ENCODE peak calls at places on chromosomes 13 and 19, in seven cellular contexts. C, V, U, P, N, B and O are unnamed samples. For H3K4me1, the result is how much of the 10 kb centered on the place peaks cover.

GRCh38 chr13:49357694-49358093 is 86.2 kb downstream of the CAB39L start:
- DNase-seq in U (peak), P (no peak), V (no peak), C (no peak), N (no peak), B (no peak), O (no peak)

GRCh38 chr13:69769637-69770036 is 338.0 kb upstream of the ATXN8OS start:
- DNase-seq in B (no peak), P (no peak), C (no peak), N (no peak), V (no peak), U (no peak), O (no peak)

GRCh38 chr19:17205237-17206140 is 9.7 kb upstream of the USE1 start:
- DNase-seq in B (peak), C (peak), V (peak), U (peak), P (no peak), N (peak), O (no peak)

GRCh38 chr19:34345934-34346333 is 19.1 kb upstream of the GPI start:
- DNase-seq in N (peak), P (peak), C (peak), B (peak), V (peak), U (peak), O (no peak)

GRCh38 chr13:94968757-94969086 is 256.4 kb upstream of the SOX21 start:
- DNase-seq in V (no peak), N (no peak), C (no peak), U (no peak), P (no peak), B (no peak), O (no peak)

GRCh38 chr19:49916839-49917733 is 11.9 kb upstream of the ATF5 start:
- DNase-seq in C (no peak), V (no peak), B (no peak), U (no peak), N (no peak), P (no peak), O (peak)

GRCh38 chr19:58560921-58561320 is 2.5 kb upstream of the UBE2M start:
- DNase-seq in B (no peak), U (no peak), N (no peak), C (no peak), P (no peak), V (no peak), O (no peak)

GRCh38 chr13:48000559-48001126 is 430 bp downstream of the SUCLA2 start:
- DNase-seq in C (no peak), N (peak), V (no peak), B (no peak), U (peak), P (no peak), O (no peak)

GRCh38 chr13:36207672-36208071 is 6.7 kb downstream of the SOHLH2 start:
- DNase-seq in P (no peak), V (no peak), B (no peak), C (no peak), N (no peak), U (no peak), O (no peak)

GRCh38 chr19:36265856-36266374 is 51.0 kb downstream of the ZNF146 start:
- DNase-seq in U (no peak), P (peak), B (no peak), V (no peak), C (no peak), N (no peak), O (no peak)

GRCh38 chr13:44147222-44147621 is 226.4 kb upstream of the SERP2 start:
- DNase-seq in N (no peak), C (no peak), V (no peak), U (no peak), B (no peak), P (no peak), O (no peak)

GRCh38 chr13:40233731-40234195 is 432.7 kb downstream of the FOXO1 start:
- DNase-seq in B (no peak), P (no peak), U (no peak), C (no peak), V (no peak), N (no peak), O (no peak)

GRCh38 chr19:19662866-19663291 is 597 bp downstream of the ATP13A1 start:
- DNase-seq in V (no peak), B (peak), U (peak), N (no peak), C (peak), P (no peak), O (no peak)

GRCh38 chr13:71663431-71663830 is 203.6 kb downstream of the DACH1 start:
- DNase-seq in U (no peak), N (no peak), C (no peak), B (no peak), P (no peak), V (no peak), O (no peak)

GRCh38 chr19:44587863-44588752 is 25.3 kb upstream of the IGSF23 start:
- DNase-seq in P (no peak), N (no peak), C (no peak), U (peak), V (no peak), B (peak), O (no peak)

GRCh38 chr19:39410620-39411005 is 1.9 kb upstream of the PLEKHG2 start:
- DNase-seq in V (no peak), N (no peak), U (no peak), P (no peak), B (no peak), C (no peak), O (no peak)

GRCh38 chr19:39126593-39127187 is 1.1 kb downstream of the PAK4 start:
- DNase-seq in U (no peak), V (peak), B (peak), N (peak), C (no peak), P (peak), O (peak)

GRCh38 chr13:20495087-20496023 is 30.3 kb downstream of the CRYL1 start:
- DNase-seq in P (no peak), C (peak), U (peak), V (peak), B (peak), N (peak), O (no peak)

GRCh38 chr19:48170817-48171347 is 402 bp downstream of the ZSWIM9 start:
- DNase-seq in N (no peak), B (no peak), V (no peak), C (no peak), P (peak), U (no peak), O (no peak)

GRCh38 chr13:58134012-58134411 is 502.5 kb downstream of the PCDH17 start:
- DNase-seq in N (no peak), V (no peak), U (no peak), P (no peak), B (no peak), C (no peak), O (no peak)

GRCh38 chr19:49133621-49134454 is 14.5 kb downstream of the PPFIA3 start:
- DNase-seq in V (no peak), N (peak), P (peak), B (no peak), C (no peak), U (peak), O (peak)

GRCh38 chr13:100363351-100363750 is 225.2 kb downstream of the GGACT start:
- DNase-seq in N (no peak), C (no peak), V (no peak), U (peak), B (no peak), P (no peak), O (no peak)

GRCh38 chr13:114099918-114100445 is 32.4 kb downstream of the RASA3 start:
- DNase-seq in C (peak), N (peak), V (peak), P (peak), U (peak), B (peak), O (peak)

GRCh38 chr19:38389101-38389925 is 816 bp downstream of the SPRED3 start:
- DNase-seq in N (no peak), B (no peak), V (no peak), C (peak), P (no peak), U (peak), O (no peak)

GRCh38 chr13:108897955-108898354 is 268.5 kb downstream of the MYO16 start:
- DNase-seq in V (no peak), P (no peak), U (peak), C (no peak), N (no peak), B (no peak), O (no peak)

GRCh38 chr19:28026636-28027035 is 1186.3 kb downstream of the UQCRFS1 start:
- DNase-seq in N (no peak), C (no peak), B (no peak), P (no peak), V (no peak), U (no peak), O (no peak)

GRCh38 chr19:46571495-46571894 is 29.6 kb upstream of the CALM3 start:
- DNase-seq in V (no peak), U (no peak), N (no peak), B (peak), C (peak), P (no peak), O (no peak)

GRCh38 chr13:90414691-90415596 is 932.5 kb upstream of the MIR17HG start:
- DNase-seq in N (no peak), C (no peak), U (peak), P (no peak), V (no peak), B (no peak), O (no peak)

GRCh38 chr19:5974721-5975387 is 3.1 kb downstream of the RANBP3 start:
- DNase-seq in V (peak), N (peak), C (no peak), P (peak), U (peak), B (peak), O (no peak)
- H3K4me1 ChIP-seq in V (half or more), N (half or more), C (under half), P (under half), U (under half), B (half or more), O (under half)

DNA sequence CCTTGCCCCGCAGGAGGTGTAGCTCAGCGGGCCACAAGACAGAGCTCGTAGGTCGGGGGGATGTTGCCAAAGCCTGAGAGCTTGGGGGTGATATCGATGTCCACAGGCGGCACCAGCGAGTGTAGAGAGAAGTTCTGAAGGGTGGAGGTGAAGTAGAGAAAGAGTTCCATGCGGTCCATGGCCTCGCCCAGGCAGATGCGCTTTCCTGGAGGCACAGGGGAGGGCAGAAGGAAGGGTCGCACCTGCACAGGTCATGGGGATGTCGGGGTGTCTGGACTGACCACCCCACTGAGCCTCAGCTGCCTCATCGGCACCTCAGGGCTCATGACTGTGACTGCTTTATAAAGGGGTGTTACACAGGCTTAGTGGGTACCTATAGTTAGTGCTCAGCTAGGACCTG is 37.8 kb upstream of the CYP2A13 start:
- DNase-seq in V (no peak), P (no peak), B (no peak), N (no peak), U (no peak), C (no peak), O (no peak)
- H3K4me1 ChIP-seq in V (under half), P (under half), B (under half), N (under half), U (under half), C (under half), O (under half)

DNA sequence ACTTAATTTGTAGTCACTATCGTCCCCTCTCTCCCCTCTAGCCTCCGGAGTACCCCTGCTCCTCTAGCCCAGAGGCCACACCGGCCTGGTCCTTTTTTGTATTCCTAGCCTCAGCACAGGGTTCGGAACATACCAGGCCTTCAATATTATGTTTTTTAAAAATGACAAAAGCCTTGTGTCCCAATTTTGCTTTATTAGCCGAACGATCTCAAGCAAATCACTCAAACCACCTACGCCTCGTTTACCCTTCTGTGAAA is 463 bp upstream of the POMP start:
- DNase-seq in P (no peak), N (no peak), U (no peak), C (peak), V (no peak), B (no peak), O (no peak)
- H3K4me1 ChIP-seq in P (under half), N (under half), U (under half), C (under half), V (under half), B (half or more), O (under half)

GRCh38 chr19:13074378-13074777 is 28.3 kb downstream of the LYL1 start:
- DNase-seq in C (no peak), U (no peak), B (no peak), V (no peak), P (no peak), N (no peak), O (no peak)

GRCh38 chr19:13071444-13072205 is 31.0 kb downstream of the LYL1 start:
- DNase-seq in P (no peak), C (no peak), N (no peak), V (no peak), B (no peak), U (no peak), O (no peak)

GRCh38 chr19:13070425-13071140 is 32.1 kb downstream of the LYL1 start:
- DNase-seq in P (no peak), N (no peak), C (no peak), U (no peak), B (no peak), V (no peak), O (no peak)

GRCh38 chr19:13072206-13072898 is 30.3 kb downstream of the LYL1 start:
- DNase-seq in B (no peak), U (no peak), C (no peak), N (no peak), V (no peak), P (no peak), O (no peak)

GRCh38 chr19:13073263-13073662 is 29.4 kb downstream of the LYL1 start:
- DNase-seq in V (no peak), U (no peak), B (no peak), P (no peak), N (no peak), C (no peak), O (no peak)
- H3K4me1 ChIP-seq in V (under half), U (under half), B (under half), P (under half), N (under half), C (under half), O (under half)

DNA sequence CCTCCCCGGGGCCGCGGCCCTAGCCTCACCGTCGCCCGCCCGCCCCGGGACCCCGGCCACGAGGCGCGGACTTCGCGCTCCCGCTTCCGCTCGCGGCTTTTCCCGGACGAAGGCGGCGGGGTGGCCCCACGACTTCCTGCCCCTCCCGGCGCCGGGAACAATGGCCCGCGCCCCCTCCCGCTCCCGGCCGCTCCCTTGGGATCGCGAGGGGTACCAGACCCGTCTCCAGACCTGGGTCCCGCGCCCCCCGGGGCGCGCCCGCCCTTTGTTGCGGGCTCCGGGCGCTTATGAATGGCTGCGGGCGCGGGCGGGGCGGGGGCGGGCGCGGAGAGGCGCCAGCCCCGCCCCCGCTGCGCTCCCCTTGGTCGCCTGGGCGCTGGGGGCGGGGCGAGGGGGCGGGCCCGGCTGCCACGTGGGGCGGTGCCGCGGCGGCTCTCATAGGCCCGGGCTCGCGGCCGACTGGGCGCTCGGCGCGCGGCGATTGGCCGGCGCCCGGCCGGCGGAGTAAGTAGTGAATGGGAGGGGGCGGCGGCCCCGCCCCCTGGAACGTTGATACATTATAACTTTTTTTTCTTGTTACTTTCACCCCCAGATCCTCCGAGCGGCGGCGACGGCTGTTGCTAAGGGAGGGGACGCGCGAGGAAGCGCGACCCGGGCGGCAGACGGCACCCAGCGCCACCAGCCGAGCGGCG is 1.1 kb downstream of the MIDN start:
- DNase-seq in P (peak), B (peak), U (peak), C (peak), V (peak), N (peak), O (peak)
- H3K4me1 ChIP-seq in P (under half), B (half or more), U (under half), C (under half), V (under half), N (half or more), O (half or more)

GRCh38 chr13:51621597-51621996 is 37.3 kb downstream of the WDFY2 start:
- DNase-seq in U (no peak), C (no peak), P (no peak), N (no peak), V (no peak), B (no peak), O (no peak)
- H3K4me1 ChIP-seq in U (under half), C (under half), P (under half), N (under half), V (under half), B (half or more), O (under half)